ENCODE peak calls at places on chromosome 20, in eight cellular contexts. N, A, V, I, S, T, E and K are unnamed samples.

GRCh38 chr20:61799394-61799923 is 266.2 kb downstream of the TAF4 start:
- DNase-seq in A (no peak), E (no peak), T (no peak), S (no peak), N (no peak), V (no peak), I (no peak), K (no peak)

GRCh38 chr20:18331694-18332093 is 43.4 kb downstream of the ZNF133 start:
- DNase-seq in S (no peak), I (no peak), T (no peak), V (no peak), A (no peak), E (no peak), N (no peak), K (no peak)

GRCh38 chr20:62540504-62540903 is 64.7 kb upstream of the GATA5 start:
- DNase-seq in E (peak), N (no peak), S (no peak), A (no peak), I (no peak), T (no peak), V (no peak), K (no peak)

GRCh38 chr20:9634327-9634726 is 119.9 kb downstream of the LAMP5 start:
- DNase-seq in I (no peak), T (no peak), S (no peak), V (no peak), A (no peak), E (no peak), N (no peak), K (no peak)

GRCh38 chr20:53901064-53901463 is 169.3 kb downstream of the BCAS1 start:
- DNase-seq in I (no peak), T (no peak), A (no peak), V (peak), S (no peak), N (no peak), E (no peak), K (peak)

GRCh38 chr20:49712918-49713778 is 530 bp downstream of the B4GALT5 start:
- DNase-seq in I (peak), T (no peak), V (no peak), A (no peak), E (peak), S (no peak), N (peak), K (peak)

GRCh38 chr20:23126281-23127061 is 40.3 kb upstream of the CD93 start:
- DNase-seq in I (no peak), V (no peak), T (no peak), S (no peak), A (no peak), N (no peak), E (peak), K (no peak)

GRCh38 chr20:60210779-60211617 is 252.8 kb downstream of the CDH26 start:
- DNase-seq in A (peak), T (peak), I (peak), V (no peak), E (peak), N (peak), S (peak), K (peak)

DNA sequence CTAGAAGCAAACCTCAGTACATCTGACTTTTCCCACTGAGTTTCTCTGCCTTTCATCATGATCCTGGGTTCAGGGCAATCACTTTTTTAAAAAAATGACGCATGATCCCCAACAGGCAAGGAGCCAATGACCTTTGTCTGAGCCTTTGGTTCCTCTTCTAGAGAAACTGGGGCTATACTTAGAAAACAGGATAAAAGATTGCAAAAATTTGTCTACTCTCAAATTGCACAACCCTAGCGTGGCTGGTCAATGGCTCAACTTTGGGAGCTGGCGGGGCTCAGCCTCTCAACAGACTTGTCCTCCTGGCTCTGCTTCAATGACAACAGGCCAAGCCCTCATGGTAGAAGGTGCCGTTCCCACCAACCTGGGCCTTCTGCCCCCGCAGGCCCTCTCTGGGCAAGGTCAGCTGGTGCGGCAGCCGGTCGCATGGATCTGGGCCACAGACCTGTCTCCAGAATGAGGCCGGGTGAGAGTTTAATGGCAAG is 48.7 kb downstream of the PDYN start:
- DNase-seq in E (no peak), A (no peak), N (peak), T (no peak), I (peak), S (peak), V (no peak), K (no peak)
- H3K27ac ChIP-seq in E (no peak), A (no peak), N (no peak), T (peak), I (no peak), S (no peak), V (no peak), K (no peak)

GRCh38 chr20:32337937-32338661 is 20.0 kb upstream of the ASXL1 start:
- DNase-seq in E (no peak), A (no peak), N (no peak), S (no peak), T (no peak), V (no peak), I (no peak), K (no peak)

GRCh38 chr20:32333988-32334885 is 23.9 kb upstream of the ASXL1 start:
- DNase-seq in V (no peak), N (no peak), T (no peak), S (no peak), E (no peak), I (peak), A (no peak), K (no peak)

GRCh38 chr20:32336918-32337347 is 21.2 kb upstream of the ASXL1 start:
- DNase-seq in V (peak), N (no peak), S (peak), I (no peak), A (peak), E (peak), T (no peak), K (peak)

GRCh38 chr20:32339116-32339515 is 19.0 kb upstream of the ASXL1 start:
- DNase-seq in A (no peak), E (no peak), N (no peak), I (peak), V (no peak), T (no peak), S (no peak), K (no peak)

DNA sequence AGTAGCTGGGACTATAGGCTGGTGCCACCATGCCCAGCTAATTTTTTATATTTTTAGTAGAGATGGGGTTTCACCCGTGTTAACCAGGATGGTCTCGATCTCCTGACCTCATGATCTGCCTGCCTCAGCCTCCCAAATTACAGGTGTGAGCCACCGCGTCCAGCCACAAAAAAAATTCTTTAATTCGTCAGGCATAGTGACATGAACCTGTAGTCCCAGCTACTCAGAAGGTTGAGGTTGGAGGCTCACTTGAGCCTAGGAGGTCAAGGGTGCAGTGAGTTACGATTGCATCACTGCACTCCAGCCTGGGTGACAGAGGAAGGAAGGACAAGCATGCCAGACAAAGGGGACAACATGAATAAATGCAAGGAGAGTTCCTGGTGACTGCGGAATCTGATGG is 19.5 kb upstream of the ASXL1 start:
- DNase-seq in T (no peak), S (no peak), I (peak), E (no peak), N (no peak), V (no peak), A (no peak), K (no peak)
- H3K4me3 ChIP-seq in T (no peak), S (no peak), I (no peak), E (no peak), N (no peak), V (no peak), A (no peak), K (no peak)

DNA sequence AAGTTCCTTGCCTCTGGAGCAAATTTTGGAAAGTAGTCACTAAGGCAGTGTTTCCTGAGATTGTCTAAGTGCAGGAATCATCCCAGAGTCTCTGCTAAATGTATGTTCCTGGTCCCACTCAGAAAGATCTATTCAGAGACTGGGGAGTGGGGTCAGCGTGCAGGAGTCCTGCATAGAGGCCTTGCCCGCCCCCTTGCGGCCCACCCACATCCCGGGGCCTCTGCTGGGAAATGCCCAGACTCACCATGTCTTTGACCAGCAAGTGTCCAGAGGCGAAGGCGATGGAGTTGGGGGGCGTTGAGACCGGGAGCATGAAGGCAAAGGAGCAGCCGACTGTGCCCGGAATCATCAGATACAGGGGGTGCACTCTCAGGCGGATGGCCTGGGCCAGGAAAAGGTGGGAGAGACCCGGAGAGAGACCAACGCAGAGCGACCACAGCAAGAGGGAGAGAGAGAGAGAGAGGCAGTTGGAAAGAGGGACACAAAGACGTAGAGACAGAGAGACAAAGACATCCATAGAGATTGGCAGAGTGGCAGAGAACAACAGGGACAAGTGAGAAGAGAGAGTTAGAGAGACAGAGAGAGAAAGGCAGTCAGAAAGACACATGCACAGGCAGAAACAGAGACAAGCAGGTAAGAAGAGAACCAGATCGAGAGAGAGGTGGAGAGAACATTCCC is 12.9 kb upstream of the OCSTAMP start:
- DNase-seq in V (no peak), E (no peak), A (no peak), N (no peak), S (no peak), T (no peak), I (no peak), K (no peak)
- H3K27ac ChIP-seq in V (no peak), E (no peak), A (no peak), N (no peak), S (no peak), T (no peak), I (peak), K (no peak)

DNA sequence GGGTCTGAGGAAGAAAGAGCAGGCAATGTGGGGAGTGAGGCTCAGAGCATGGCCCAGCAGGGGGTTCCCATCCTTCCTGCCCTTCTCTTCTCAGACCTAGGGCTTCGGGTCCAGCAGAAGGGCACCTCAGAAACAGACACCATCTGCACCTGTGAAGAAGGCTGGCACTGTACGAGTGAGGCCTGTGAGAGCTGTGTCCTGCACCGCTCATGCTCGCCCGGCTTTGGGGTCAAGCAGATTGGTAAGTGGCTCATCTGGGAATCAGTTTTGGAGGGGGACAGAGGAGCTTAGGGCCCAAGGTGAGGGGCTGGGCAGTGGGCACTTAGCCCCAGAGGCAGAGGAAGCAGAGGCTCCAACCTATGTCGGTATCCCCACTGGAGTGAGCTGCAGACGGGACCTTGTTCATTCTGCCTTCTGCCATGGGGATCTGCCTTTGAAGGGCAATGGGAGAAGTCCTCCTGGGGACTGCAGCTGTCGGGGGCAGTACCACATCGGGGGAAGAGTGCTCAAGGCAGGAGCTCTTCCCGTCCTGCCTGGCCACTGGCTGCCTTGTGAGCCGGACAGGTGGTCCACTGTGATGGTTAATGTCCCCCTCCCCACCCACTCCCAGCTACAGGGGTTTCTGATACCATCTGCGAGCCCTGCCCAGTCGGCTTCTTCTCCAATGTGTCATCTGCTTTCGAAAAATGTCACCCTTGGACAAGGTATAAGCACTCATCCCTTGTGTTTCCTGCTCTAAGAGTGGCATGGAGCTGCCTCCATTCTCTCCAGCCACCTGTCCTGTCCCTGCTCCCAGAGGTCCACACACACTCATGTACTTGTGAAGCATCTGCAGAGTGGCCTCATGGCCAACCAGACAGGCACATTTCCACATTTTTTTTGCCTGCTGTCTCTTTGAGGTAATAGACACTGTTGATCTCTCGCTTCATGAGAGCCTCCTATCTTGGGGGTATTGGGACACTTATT is 4.7 kb downstream of the CD40 start:
- DNase-seq in I (no peak), N (no peak), S (no peak), T (no peak), A (no peak), E (no peak), V (no peak), K (no peak)
- H3K4me3 ChIP-seq in I (no peak), N (no peak), S (no peak), T (no peak), A (no peak), E (no peak), V (no peak), K (no peak)

DNA sequence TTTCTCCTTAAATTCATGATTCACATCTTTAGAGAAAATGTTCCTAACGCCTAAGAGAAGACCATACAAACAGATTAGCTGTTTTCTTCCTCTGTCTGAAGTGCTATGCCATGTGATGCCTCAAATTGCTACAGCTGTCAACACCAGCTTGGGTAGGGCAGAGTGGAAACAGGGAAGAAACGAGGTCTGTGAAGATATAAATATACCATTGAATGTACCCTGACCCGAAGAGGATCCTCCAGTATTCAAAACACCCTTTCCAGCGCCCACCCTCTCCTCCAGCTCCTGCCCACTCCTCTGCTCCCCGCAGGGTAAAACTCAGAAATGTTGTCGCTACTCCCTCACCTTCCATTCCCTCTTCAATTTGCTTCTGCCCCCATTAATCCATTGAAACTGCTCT is 40.3 kb upstream of the PRND start:
- DNase-seq in V (no peak), N (no peak), I (no peak), A (no peak), S (no peak), T (no peak), E (no peak), K (no peak)
- H3K27ac ChIP-seq in V (no peak), N (peak), I (no peak), A (no peak), S (no peak), T (no peak), E (no peak), K (no peak)